ENCODE peak calls at places on chromosomes 6 and 20, in five cellular contexts. One of them, this sample, is unnamed.

GRCh38 chr6:144898052-144898689 is 613.0 kb downstream of the UTRN start:
- DNase-seq in naive thymus-derived CD4-positive, alpha-beta T cell: no peak
- DNase-seq in pancreas: no peak
- DNase-seq in cardiac muscle cell: no peak
- DNase-seq in foreskin fibroblast: peak
- DNase-seq in this sample: no peak

GRCh38 chr6:123811378-123811777 is 7.7 kb downstream of the NKAIN2 start:
- DNase-seq in naive thymus-derived CD4-positive, alpha-beta T cell: no peak
- DNase-seq in pancreas: no peak
- DNase-seq in cardiac muscle cell: no peak
- DNase-seq in foreskin fibroblast: no peak
- DNase-seq in this sample: no peak

GRCh38 chr20:40922865-40923264 is 105.8 kb upstream of the TOP1 start:
- DNase-seq in naive thymus-derived CD4-positive, alpha-beta T cell: no peak
- DNase-seq in pancreas: no peak
- DNase-seq in cardiac muscle cell: no peak
- DNase-seq in foreskin fibroblast: no peak
- DNase-seq in this sample: no peak

GRCh38 chr6:38784506-38785235 is 69.6 kb downstream of the DNAH8 start:
- DNase-seq in naive thymus-derived CD4-positive, alpha-beta T cell: no peak
- DNase-seq in pancreas: no peak
- DNase-seq in cardiac muscle cell: no peak
- DNase-seq in foreskin fibroblast: no peak
- DNase-seq in this sample: no peak

GRCh38 chr20:51366155-51366886 is 176.2 kb downstream of the NFATC2 start:
- DNase-seq in naive thymus-derived CD4-positive, alpha-beta T cell: no peak
- DNase-seq in pancreas: no peak
- DNase-seq in cardiac muscle cell: peak
- DNase-seq in foreskin fibroblast: peak
- DNase-seq in this sample: no peak

GRCh38 chr20:5528719-5529256 is 212.0 kb upstream of the PROKR2 start:
- DNase-seq in naive thymus-derived CD4-positive, alpha-beta T cell: peak
- DNase-seq in pancreas: no peak
- DNase-seq in cardiac muscle cell: peak
- DNase-seq in foreskin fibroblast: peak
- DNase-seq in this sample: peak

GRCh38 chr6:41676406-41676805 is 38.1 kb downstream of the MDFI start:
- DNase-seq in naive thymus-derived CD4-positive, alpha-beta T cell: no peak
- DNase-seq in pancreas: no peak
- DNase-seq in cardiac muscle cell: no peak
- DNase-seq in foreskin fibroblast: no peak
- DNase-seq in this sample: no peak

GRCh38 chr6:57193177-57193576 is 21.1 kb downstream of the BAG2 start:
- DNase-seq in naive thymus-derived CD4-positive, alpha-beta T cell: no peak
- DNase-seq in pancreas: no peak
- DNase-seq in cardiac muscle cell: peak
- DNase-seq in foreskin fibroblast: peak
- DNase-seq in this sample: no peak

GRCh38 chr20:11995750-11996567 is 78.3 kb downstream of the BTBD3 start:
- DNase-seq in naive thymus-derived CD4-positive, alpha-beta T cell: no peak
- DNase-seq in pancreas: no peak
- DNase-seq in cardiac muscle cell: peak
- DNase-seq in foreskin fibroblast: no peak
- DNase-seq in this sample: no peak

GRCh38 chr6:108632441-108632840 is 71.7 kb downstream of the FOXO3 start:
- DNase-seq in naive thymus-derived CD4-positive, alpha-beta T cell: no peak
- DNase-seq in pancreas: no peak
- DNase-seq in cardiac muscle cell: no peak
- DNase-seq in foreskin fibroblast: no peak
- DNase-seq in this sample: no peak

GRCh38 chr6:34520645-34521462 is 35.3 kb downstream of the SPDEF start:
- DNase-seq in naive thymus-derived CD4-positive, alpha-beta T cell: no peak
- DNase-seq in pancreas: peak
- DNase-seq in cardiac muscle cell: no peak
- DNase-seq in foreskin fibroblast: no peak
- DNase-seq in this sample: no peak

GRCh38 chr6:132952468-132952867 is 138.1 kb downstream of the RPS12 start:
- DNase-seq in naive thymus-derived CD4-positive, alpha-beta T cell: no peak
- DNase-seq in pancreas: no peak
- DNase-seq in cardiac muscle cell: no peak
- DNase-seq in foreskin fibroblast: no peak
- DNase-seq in this sample: no peak

GRCh38 chr6:132140150-132140549 is 189.0 kb upstream of the CCN2 start:
- DNase-seq in naive thymus-derived CD4-positive, alpha-beta T cell: no peak
- DNase-seq in pancreas: no peak
- DNase-seq in cardiac muscle cell: no peak
- DNase-seq in foreskin fibroblast: no peak
- DNase-seq in this sample: no peak

GRCh38 chr6:90148867-90149266 is 147.8 kb downstream of the BACH2 start:
- DNase-seq in naive thymus-derived CD4-positive, alpha-beta T cell: no peak
- DNase-seq in pancreas: no peak
- DNase-seq in cardiac muscle cell: no peak
- DNase-seq in foreskin fibroblast: no peak
- DNase-seq in this sample: no peak

GRCh38 chr20:64145458-64146300 is 18.6 kb upstream of the MYT1 start:
- DNase-seq in naive thymus-derived CD4-positive, alpha-beta T cell: no peak
- DNase-seq in pancreas: no peak
- DNase-seq in cardiac muscle cell: no peak
- DNase-seq in foreskin fibroblast: no peak
- DNase-seq in this sample: peak

GRCh38 chr6:151242420-151242841 is 2.7 kb downstream of the AKAP12 start:
- DNase-seq in naive thymus-derived CD4-positive, alpha-beta T cell: no peak
- DNase-seq in pancreas: no peak
- DNase-seq in cardiac muscle cell: peak
- DNase-seq in foreskin fibroblast: no peak
- DNase-seq in this sample: no peak

GRCh38 chr6:151240861-151241642 is 1.3 kb downstream of the AKAP12 start:
- DNase-seq in naive thymus-derived CD4-positive, alpha-beta T cell: no peak
- DNase-seq in pancreas: peak
- DNase-seq in cardiac muscle cell: peak
- DNase-seq in foreskin fibroblast: peak
- DNase-seq in this sample: peak

GRCh38 chr6:151240036-151240685 is 394 bp downstream of the AKAP12 start:
- DNase-seq in naive thymus-derived CD4-positive, alpha-beta T cell: no peak
- DNase-seq in pancreas: peak
- DNase-seq in cardiac muscle cell: peak
- DNase-seq in foreskin fibroblast: peak
- DNase-seq in this sample: peak

GRCh38 chr6:151239603-151240035 is at the start of gene AKAP12:
- DNase-seq in naive thymus-derived CD4-positive, alpha-beta T cell: no peak
- DNase-seq in pancreas: no peak
- DNase-seq in cardiac muscle cell: peak
- DNase-seq in foreskin fibroblast: peak
- DNase-seq in this sample: peak

DNA sequence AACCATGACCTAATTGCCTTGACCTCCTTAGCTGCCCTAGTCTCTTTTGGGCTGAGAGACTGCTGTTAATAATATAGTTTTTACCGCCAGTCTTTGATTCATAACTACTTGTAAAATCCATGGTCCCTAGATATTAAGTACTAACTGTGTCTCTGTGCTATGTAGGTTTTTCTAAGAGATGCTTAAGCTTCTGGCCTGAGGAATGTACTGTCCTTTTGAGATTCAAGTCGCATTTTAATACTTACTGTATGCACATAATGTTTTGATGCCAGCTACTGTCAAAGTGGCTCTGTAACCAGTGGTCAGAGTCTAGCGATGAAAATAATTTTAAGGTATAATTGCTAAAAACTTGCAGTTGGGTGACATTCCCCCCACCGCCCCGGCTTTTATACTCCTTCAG is 2.1 kb downstream of the AKAP12 start:
- DNase-seq in naive thymus-derived CD4-positive, alpha-beta T cell: no peak
- DNase-seq in pancreas: no peak
- DNase-seq in cardiac muscle cell: peak
- DNase-seq in foreskin fibroblast: no peak
- DNase-seq in this sample: no peak
- H3K4me3 ChIP-seq in naive thymus-derived CD4-positive, alpha-beta T cell: no peak
- H3K4me3 ChIP-seq in pancreas: no peak
- H3K4me3 ChIP-seq in cardiac muscle cell: peak
- H3K4me3 ChIP-seq in foreskin fibroblast: peak
- H3K4me3 ChIP-seq in this sample: peak

GRCh38 chr20:24768226-24768625 is 180.8 kb upstream of the CST7 start:
- DNase-seq in naive thymus-derived CD4-positive, alpha-beta T cell: no peak
- DNase-seq in pancreas: no peak
- DNase-seq in cardiac muscle cell: peak
- DNase-seq in foreskin fibroblast: no peak
- DNase-seq in this sample: no peak
- H3K4me3 ChIP-seq in naive thymus-derived CD4-positive, alpha-beta T cell: no peak
- H3K4me3 ChIP-seq in pancreas: no peak
- H3K4me3 ChIP-seq in cardiac muscle cell: no peak
- H3K4me3 ChIP-seq in foreskin fibroblast: no peak
- H3K4me3 ChIP-seq in this sample: no peak

DNA sequence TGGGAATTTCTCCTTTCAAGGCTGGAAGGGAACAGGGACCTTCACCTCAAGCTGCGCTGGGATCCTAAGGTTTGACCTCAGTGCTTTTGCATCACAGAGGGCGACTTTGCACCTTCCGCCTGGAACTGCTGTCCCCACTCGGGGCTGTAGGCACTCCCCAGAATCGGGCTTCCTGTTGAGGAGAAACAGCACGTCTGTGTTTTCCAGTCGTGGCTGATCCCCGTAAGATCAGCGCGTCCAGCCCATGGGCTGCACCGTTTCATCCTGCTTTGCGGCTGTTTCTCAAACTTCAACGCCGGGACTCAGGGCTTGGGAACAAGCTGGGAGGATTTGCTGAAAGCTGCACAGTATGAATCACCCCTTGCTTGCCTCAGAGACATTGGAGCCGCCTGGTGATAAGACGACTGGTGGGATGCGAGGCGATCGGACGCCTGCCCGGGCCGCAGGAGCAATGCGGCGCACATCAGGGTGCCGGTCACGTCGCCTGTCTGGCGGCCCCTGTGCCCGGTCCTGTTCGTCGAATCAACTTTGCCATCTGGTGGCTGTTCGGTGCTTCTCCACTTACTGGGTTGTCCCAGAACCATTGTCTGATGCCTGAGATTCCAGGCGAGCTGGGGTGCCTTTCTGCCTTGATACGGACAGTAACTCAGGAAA is 53.6 kb upstream of the FRMD1 start:
- DNase-seq in naive thymus-derived CD4-positive, alpha-beta T cell: no peak
- DNase-seq in pancreas: no peak
- DNase-seq in cardiac muscle cell: peak
- DNase-seq in foreskin fibroblast: peak
- DNase-seq in this sample: peak
- H3K4me3 ChIP-seq in naive thymus-derived CD4-positive, alpha-beta T cell: no peak
- H3K4me3 ChIP-seq in pancreas: no peak
- H3K4me3 ChIP-seq in cardiac muscle cell: no peak
- H3K4me3 ChIP-seq in foreskin fibroblast: peak
- H3K4me3 ChIP-seq in this sample: no peak

GRCh38 chr20:14062786-14063185 is 67.5 kb downstream of the MACROD2 start:
- DNase-seq in naive thymus-derived CD4-positive, alpha-beta T cell: no peak
- DNase-seq in pancreas: no peak
- DNase-seq in cardiac muscle cell: no peak
- DNase-seq in foreskin fibroblast: peak
- DNase-seq in this sample: no peak

GRCh38 chr20:14064921-14065320 is 69.6 kb downstream of the MACROD2 start:
- DNase-seq in naive thymus-derived CD4-positive, alpha-beta T cell: no peak
- DNase-seq in pancreas: no peak
- DNase-seq in cardiac muscle cell: no peak
- DNase-seq in foreskin fibroblast: no peak
- DNase-seq in this sample: no peak

GRCh38 chr20:14064333-14064732 is 69.0 kb downstream of the MACROD2 start:
- DNase-seq in naive thymus-derived CD4-positive, alpha-beta T cell: no peak
- DNase-seq in pancreas: no peak
- DNase-seq in cardiac muscle cell: no peak
- DNase-seq in foreskin fibroblast: no peak
- DNase-seq in this sample: no peak

GRCh38 chr20:14065774-14066173 is 70.5 kb downstream of the MACROD2 start:
- DNase-seq in naive thymus-derived CD4-positive, alpha-beta T cell: no peak
- DNase-seq in pancreas: no peak
- DNase-seq in cardiac muscle cell: no peak
- DNase-seq in foreskin fibroblast: no peak
- DNase-seq in this sample: no peak

GRCh38 chr20:14062171-14062570 is 66.9 kb downstream of the MACROD2 start:
- DNase-seq in naive thymus-derived CD4-positive, alpha-beta T cell: no peak
- DNase-seq in pancreas: no peak
- DNase-seq in cardiac muscle cell: no peak
- DNase-seq in foreskin fibroblast: no peak
- DNase-seq in this sample: no peak
- H3K4me3 ChIP-seq in naive thymus-derived CD4-positive, alpha-beta T cell: no peak
- H3K4me3 ChIP-seq in pancreas: no peak
- H3K4me3 ChIP-seq in cardiac muscle cell: no peak
- H3K4me3 ChIP-seq in foreskin fibroblast: no peak
- H3K4me3 ChIP-seq in this sample: no peak

DNA sequence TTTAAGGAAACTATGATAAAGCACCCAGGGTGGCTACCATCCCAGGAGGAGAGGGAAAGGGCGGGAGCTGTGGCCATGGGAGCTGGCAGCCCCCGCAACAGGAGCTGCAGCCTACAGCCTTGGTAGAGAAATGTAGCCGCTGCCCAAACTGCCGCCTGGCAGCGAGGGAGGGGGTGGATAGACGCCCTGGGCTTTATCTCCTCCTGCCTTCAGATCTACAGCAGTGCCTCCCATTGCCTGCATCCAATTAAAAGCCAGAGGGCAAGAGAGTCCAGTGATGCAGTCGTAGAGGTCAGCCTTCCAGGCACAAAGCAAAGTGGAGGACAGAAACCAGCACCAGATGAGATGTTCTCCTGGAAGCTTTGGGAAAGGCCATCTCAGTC is 35.0 kb upstream of the ZFAND3 start:
- DNase-seq in naive thymus-derived CD4-positive, alpha-beta T cell: no peak
- DNase-seq in pancreas: no peak
- DNase-seq in cardiac muscle cell: no peak
- DNase-seq in foreskin fibroblast: no peak
- DNase-seq in this sample: peak
- H3K4me3 ChIP-seq in naive thymus-derived CD4-positive, alpha-beta T cell: no peak
- H3K4me3 ChIP-seq in pancreas: peak
- H3K4me3 ChIP-seq in cardiac muscle cell: no peak
- H3K4me3 ChIP-seq in foreskin fibroblast: no peak
- H3K4me3 ChIP-seq in this sample: peak

DNA sequence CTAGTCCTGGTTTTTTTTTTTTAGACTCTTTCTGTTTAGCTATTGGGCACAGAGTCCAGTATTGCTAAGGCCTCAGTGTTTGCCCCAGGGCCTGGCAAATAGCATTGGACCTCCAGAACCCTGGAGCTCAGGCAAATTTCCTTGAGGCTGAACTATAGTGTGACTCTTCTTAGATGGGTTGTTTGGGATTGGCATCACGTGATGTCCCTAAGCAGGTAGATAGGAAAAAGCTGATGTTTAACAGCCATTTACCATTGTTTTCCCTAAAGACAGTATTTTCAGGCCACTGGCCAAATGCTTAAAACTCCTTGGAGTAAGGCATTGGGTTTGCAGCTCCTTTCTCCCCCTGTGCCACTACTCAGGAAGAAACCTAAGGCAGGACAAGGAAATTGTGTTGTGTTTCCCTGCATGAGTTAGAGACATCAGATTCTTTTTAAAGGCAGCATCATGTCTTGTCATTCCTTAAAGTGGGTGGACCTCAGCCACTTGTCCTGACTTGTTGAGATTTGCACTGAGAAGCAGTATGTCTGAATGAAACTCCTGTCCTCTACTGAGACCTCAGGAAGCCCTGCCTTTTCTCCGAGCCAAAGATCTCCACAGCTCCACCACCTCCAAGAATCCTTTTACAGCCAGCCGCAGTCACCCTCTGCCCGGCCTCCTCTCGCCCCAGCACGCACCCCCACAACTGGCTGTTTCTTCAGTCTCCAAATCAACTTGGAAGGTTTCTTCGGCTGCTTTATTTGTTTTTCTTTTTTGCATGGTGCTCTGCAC is 46.2 kb upstream of the RNF144B start:
- DNase-seq in naive thymus-derived CD4-positive, alpha-beta T cell: no peak
- DNase-seq in pancreas: no peak
- DNase-seq in cardiac muscle cell: no peak
- DNase-seq in foreskin fibroblast: no peak
- DNase-seq in this sample: no peak
- H3K4me3 ChIP-seq in naive thymus-derived CD4-positive, alpha-beta T cell: no peak
- H3K4me3 ChIP-seq in pancreas: no peak
- H3K4me3 ChIP-seq in cardiac muscle cell: no peak
- H3K4me3 ChIP-seq in foreskin fibroblast: no peak
- H3K4me3 ChIP-seq in this sample: no peak

This sample was measured in GM23338.